ENCODE peak calls at places on chromosome 21, in nine cellular contexts. M is tibial artery, E is PC-9, I is ascending aorta, Z is left lung, C is heart right ventricle, B is brain microvascular endothelial cell, T is aorta, G is tibial nerve. Q is an unnamed sample.

GRCh38 chr21:44519346-44520325 is 20.4 kb downstream of the KRTAP10-1 start:
- DNase-seq in M (peak; percentile 49), E (no peak), I (no peak), Z (peak; percentile 24), C (no peak), B (no peak), T (peak; percentile 24), G (no peak), Q (no peak)

GRCh38 chr21:31161157-31161556 is 122.9 kb upstream of the KRTAP19-8 start:
- DNase-seq in M (no peak), E (no peak), I (no peak), Z (no peak), C (no peak), B (no peak), T (no peak), G (no peak), Q (no peak)

GRCh38 chr21:21383126-21383525 is 384.9 kb downstream of the NCAM2 start:
- DNase-seq in M (no peak), E (no peak), I (no peak), Z (no peak), C (peak; percentile 7), B (peak; percentile 12), T (no peak), G (no peak), Q (no peak)

GRCh38 chr21:32772281-32773047 is 909 bp upstream of the PAXBP1 start:
- DNase-seq in M (no peak), E (peak; percentile 48), I (no peak), Z (peak; percentile 44), C (peak; percentile 17), B (no peak), T (no peak), G (no peak), Q (peak; percentile 63)

GRCh38 chr21:29821230-29821629 is 118.6 kb downstream of the GRIK1 start:
- DNase-seq in M (no peak), E (no peak), I (no peak), Z (no peak), C (no peak), B (no peak), T (no peak), G (no peak), Q (no peak)

GRCh38 chr21:32353002-32353711 is 39.7 kb downstream of the URB1 start:
- DNase-seq in M (no peak), E (no peak), I (peak; percentile 21), Z (no peak), C (no peak), B (no peak), T (no peak), G (no peak), Q (no peak)

GRCh38 chr21:31351438-31351837 is 7.4 kb upstream of the TIAM1 start:
- DNase-seq in M (no peak), E (peak; percentile 91), I (no peak), Z (no peak), C (no peak), B (peak; percentile 49), T (no peak), G (no peak), Q (no peak)

GRCh38 chr21:14585122-14585521 is 39.0 kb upstream of the SAMSN1 start:
- DNase-seq in M (no peak), E (no peak), I (no peak), Z (no peak), C (no peak), B (no peak), T (no peak), G (no peak), Q (no peak)

GRCh38 chr21:37008705-37009104 is 2.2 kb downstream of the RIPPLY3 start:
- DNase-seq in M (no peak), E (no peak), I (no peak), Z (peak; percentile 60), C (no peak), B (no peak), T (no peak), G (no peak), Q (no peak)

GRCh38 chr21:37009740-37010341 is 3.3 kb downstream of the RIPPLY3 start:
- DNase-seq in M (peak; percentile 85), E (peak; percentile 63), I (peak; percentile 87), Z (peak; percentile 88), C (peak; percentile 76), B (peak; percentile 72), T (peak; percentile 95), G (peak; percentile 51), Q (peak; percentile 78)

GRCh38 chr21:37006243-37006520 is 320 bp upstream of the RIPPLY3 start:
- DNase-seq in M (no peak), E (no peak), I (no peak), Z (no peak), C (no peak), B (no peak), T (no peak), G (no peak), Q (no peak)

GRCh38 chr21:37006521-37007291 is at the start of gene RIPPLY3:
- DNase-seq in M (no peak), E (no peak), I (no peak), Z (no peak), C (no peak), B (no peak), T (no peak), G (no peak), Q (no peak)

DNA sequence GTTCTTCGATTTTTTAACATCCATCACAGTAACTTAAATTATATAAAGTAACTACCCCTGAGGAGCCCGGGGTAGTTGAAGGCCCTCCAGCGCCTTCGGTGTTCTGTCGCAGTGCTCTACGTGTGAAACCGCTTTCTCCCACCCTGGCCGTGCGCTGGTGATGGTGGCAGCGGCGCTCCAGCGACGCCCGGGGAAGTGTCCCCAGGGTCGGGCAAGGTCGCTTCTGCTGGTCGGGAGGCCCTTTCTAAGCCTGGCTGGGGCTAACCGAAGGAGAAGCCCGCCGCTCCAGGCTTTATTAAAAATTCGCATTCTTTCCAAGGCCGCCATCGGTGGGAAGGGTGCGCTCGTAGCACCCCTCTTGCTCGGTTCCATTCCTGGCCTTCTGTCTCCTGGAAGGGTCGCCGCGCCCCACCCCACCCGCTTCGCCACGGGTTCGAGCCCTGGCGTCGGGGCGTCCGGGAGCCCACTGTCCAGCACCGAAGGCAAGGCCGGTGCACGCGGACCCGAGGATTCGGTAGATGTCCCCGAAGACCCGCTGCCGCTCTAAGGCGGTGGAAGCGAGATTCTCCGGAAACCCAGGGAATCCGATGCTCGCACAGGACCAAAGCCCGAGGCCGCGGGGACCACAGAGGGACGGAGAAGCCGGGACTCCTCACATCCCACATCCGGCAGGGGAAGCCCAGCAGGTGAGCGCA is 807 bp upstream of the RIPPLY3 start:
- DNase-seq in M (no peak), E (no peak), I (no peak), Z (no peak), C (no peak), B (no peak), T (no peak), G (no peak), Q (no peak)
- H3K4me3 ChIP-seq in M (no peak overlapping the region), E (no peak overlapping the region), I (peak overlapping the region; percentile 59), Z (peak overlapping the region; percentile 35), C (peak overlapping the region; percentile 42), B (peak overlapping the region; percentile 45), T (no peak overlapping the region), G (peak overlapping the region; percentile 32), Q (peak overlapping the region; percentile 51)

GRCh38 chr21:36261459-36261858 is 58.5 kb upstream of the MORC3 start:
- DNase-seq in M (no peak), E (no peak), I (no peak), Z (no peak), C (no peak), B (no peak), T (no peak), G (no peak), Q (no peak)

GRCh38 chr21:36257657-36258056 is 62.3 kb upstream of the MORC3 start:
- DNase-seq in M (no peak), E (no peak), I (no peak), Z (no peak), C (no peak), B (no peak), T (no peak), G (no peak), Q (no peak)

GRCh38 chr21:36260030-36260787 is 59.8 kb upstream of the MORC3 start:
- DNase-seq in M (no peak), E (peak; percentile 44), I (peak; percentile 69), Z (no peak), C (peak; percentile 57), B (peak; percentile 66), T (no peak), G (no peak), Q (no peak)

GRCh38 chr21:36263797-36264196 is 56.2 kb upstream of the MORC3 start:
- DNase-seq in M (no peak), E (no peak), I (no peak), Z (no peak), C (no peak), B (no peak), T (no peak), G (no peak), Q (no peak)

GRCh38 chr21:36260802-36261201 is 59.2 kb upstream of the MORC3 start:
- DNase-seq in M (no peak), E (no peak), I (no peak), Z (no peak), C (no peak), B (no peak), T (no peak), G (no peak), Q (no peak)
- H3K4me3 ChIP-seq in M (peak overlapping the region; percentile 48), E (no peak overlapping the region), I (peak overlapping the region; percentile 55), Z (peak overlapping the region; percentile 20), C (no peak overlapping the region), B (no peak overlapping the region), T (no peak overlapping the region), G (peak overlapping the region; percentile 37), Q (no peak overlapping the region)

DNA sequence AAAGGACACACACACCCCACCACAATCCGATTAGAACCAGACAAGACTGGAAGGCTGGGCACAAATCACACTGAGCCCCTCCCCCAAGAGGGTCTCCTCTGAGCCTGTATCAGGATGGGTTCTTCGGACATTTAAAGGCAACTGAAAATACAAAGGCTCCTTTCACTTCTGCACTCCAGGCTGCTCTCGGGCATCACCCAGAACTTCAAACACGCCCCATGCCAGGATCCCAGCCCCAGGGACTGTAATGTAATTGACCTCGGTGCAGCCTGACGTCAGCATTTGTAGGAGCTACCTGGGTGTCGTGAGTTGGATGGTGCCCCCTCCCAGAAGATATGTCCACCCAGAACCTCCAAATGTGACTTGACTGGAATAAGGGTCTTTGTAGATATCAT is 95.3 kb downstream of the PSMG1 start:
- DNase-seq in M (no peak), E (no peak), I (peak; percentile 77), Z (no peak), C (no peak), B (no peak), T (no peak), G (no peak), Q (no peak)
- H3K4me3 ChIP-seq in M (peak overlapping the region; percentile 24), E (no peak overlapping the region), I (no peak overlapping the region), Z (no peak overlapping the region), C (no peak overlapping the region), B (peak overlapping the region; percentile 17), T (no peak overlapping the region), G (no peak overlapping the region), Q (no peak overlapping the region)

DNA sequence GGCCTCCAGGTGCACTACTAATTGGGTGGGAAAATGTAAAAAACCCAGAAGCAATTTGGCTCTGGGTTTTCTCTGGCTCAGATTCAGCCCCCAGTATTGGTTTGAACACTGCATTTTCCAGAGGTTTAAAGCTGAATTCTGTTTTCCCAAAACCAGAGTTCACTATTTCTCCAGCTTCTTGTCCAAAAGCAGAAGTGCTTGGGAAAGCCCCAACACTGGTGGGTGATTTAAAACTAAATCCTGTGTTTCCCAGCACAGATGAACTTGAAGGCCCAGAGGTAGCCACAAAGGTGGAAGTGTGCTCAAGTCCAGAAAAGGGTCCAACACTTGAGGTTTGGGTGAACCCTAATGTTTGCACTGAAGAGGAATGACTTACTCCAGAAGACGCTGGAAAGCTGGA is 689 bp downstream of the MCM3AP start:
- DNase-seq in M (no peak), E (no peak), I (no peak), Z (no peak), C (no peak), B (no peak), T (no peak), G (no peak), Q (no peak)
- H3K4me3 ChIP-seq in M (peak overlapping the region; percentile 79), E (peak overlapping the region; percentile 69), I (peak overlapping the region; percentile 72), Z (no peak overlapping the region), C (no peak overlapping the region), B (peak overlapping the region; percentile 64), T (no peak overlapping the region), G (peak overlapping the region; percentile 95), Q (no peak overlapping the region)

Q was measured in right atrium auricular region.